ENCODE peak calls at places on chromosomes 13 and 19, in six cellular contexts. U is esophagus muscularis mucosa, O is HepG2, A is stomach, B is ovary, F is body of pancreas. V is an unnamed sample.

GRCh38 chr13:74710006-74710405 is 575.8 kb upstream of the KLF12 start:
- DNase-seq in U (no peak), O (no peak), A (no peak), B (no peak), F (no peak), V (no peak)

GRCh38 chr13:21075303-21076264 is 14.2 kb upstream of the LATS2 start:
- DNase-seq in U (no peak), O (no peak), A (peak), B (peak), F (peak), V (peak)

GRCh38 chr19:19142347-19142746 is 4.1 kb upstream of the TMEM161A start:
- DNase-seq in U (no peak), O (no peak), A (no peak), B (no peak), F (no peak), V (no peak)

GRCh38 chr13:51913421-51914136 is 51.8 kb downstream of the CCDC70 start:
- DNase-seq in U (no peak), O (no peak), A (no peak), B (no peak), F (no peak), V (no peak)

GRCh38 chr13:25691654-25692053 is 319.9 kb downstream of the ATP8A2 start:
- DNase-seq in U (no peak), O (no peak), A (no peak), B (no peak), F (no peak), V (no peak)

GRCh38 chr13:46961719-46962118 is 64.9 kb upstream of the HTR2A start:
- DNase-seq in U (no peak), O (no peak), A (no peak), B (no peak), F (no peak), V (no peak)

GRCh38 chr13:112854321-112854720 is 114.7 kb upstream of the MCF2L start:
- DNase-seq in U (no peak), O (no peak), A (no peak), B (no peak), F (no peak), V (no peak)

GRCh38 chr19:47239610-47240296 is 8.8 kb upstream of the BBC3 start:
- DNase-seq in U (no peak), O (no peak), A (peak), B (no peak), F (peak), V (peak)

GRCh38 chr19:57263244-57263643 is 17.0 kb upstream of the ZNF460 start:
- DNase-seq in U (no peak), O (no peak), A (no peak), B (no peak), F (no peak), V (no peak)

GRCh38 chr19:38889803-38890202 is 9.6 kb downstream of the SIRT2 start:
- DNase-seq in U (no peak), O (no peak), A (no peak), B (no peak), F (no peak), V (no peak)

GRCh38 chr13:20035130-20035529 is 76.6 kb downstream of the ZMYM2 start:
- DNase-seq in U (no peak), O (no peak), A (no peak), B (no peak), F (no peak), V (no peak)

GRCh38 chr19:11705474-11705873 is 33.3 kb downstream of the ZNF823 start:
- DNase-seq in U (no peak), O (no peak), A (no peak), B (no peak), F (no peak), V (no peak)

DNA sequence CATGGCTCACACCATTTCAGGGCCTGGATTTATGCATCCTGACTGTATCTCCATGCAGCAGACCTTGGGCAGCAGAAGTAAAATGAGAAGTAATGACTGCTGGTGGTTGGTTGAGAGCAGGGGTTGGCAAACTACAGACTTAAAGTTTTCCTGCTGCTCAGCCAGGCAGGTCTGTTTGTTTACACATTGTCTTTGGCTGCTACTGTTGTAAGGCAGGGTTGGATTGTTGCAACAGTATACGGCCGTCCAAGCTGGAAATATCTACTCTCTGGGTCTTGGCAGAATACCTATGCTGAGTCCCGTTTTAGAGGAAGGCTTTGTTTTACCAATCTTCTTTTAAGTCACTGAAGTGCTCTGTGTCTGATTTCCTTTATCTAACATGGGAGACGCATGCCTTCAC is 13.5 kb downstream of the SNRNP70 start:
- DNase-seq in U (no peak), O (no peak), A (peak), B (no peak), F (no peak), V (peak)
- TF ChIP-seq POLR2A in U (no peak), O (no peak), A (no peak), B (no peak), F (no peak), V (no peak)

GRCh38 chr19:28929026-28929425 is 283.9 kb downstream of the UQCRFS1 start:
- DNase-seq in U (no peak), O (no peak), A (no peak), B (no peak), F (no peak), V (no peak)
- TF ChIP-seq POLR2A in U (no peak), O (no peak), A (no peak), B (no peak), F (no peak), V (no peak)

GRCh38 chr13:106537521-106537920 is 2.1 kb upstream of the EFNB2 start:
- DNase-seq in U (no peak), O (no peak), A (no peak), B (no peak), F (no peak), V (no peak)

GRCh38 chr13:106536244-106537034 is 977 bp upstream of the EFNB2 start:
- DNase-seq in U (peak), O (peak), A (peak), B (peak), F (peak), V (peak)

GRCh38 chr13:106533940-106534843 is 1.3 kb downstream of the EFNB2 start:
- DNase-seq in U (no peak), O (no peak), A (peak), B (peak), F (peak), V (peak)

GRCh38 chr13:106534844-106535551 is 464 bp downstream of the EFNB2 start:
- DNase-seq in U (no peak), O (no peak), A (peak), B (peak), F (peak), V (peak)

GRCh38 chr13:106535552-106536243 is at the start of gene EFNB2:
- DNase-seq in U (no peak), O (peak), A (peak), B (peak), F (peak), V (peak)
- TF ChIP-seq POLR2A in U (peak), O (no peak), A (no peak), B (peak), F (peak), V (peak)

DNA sequence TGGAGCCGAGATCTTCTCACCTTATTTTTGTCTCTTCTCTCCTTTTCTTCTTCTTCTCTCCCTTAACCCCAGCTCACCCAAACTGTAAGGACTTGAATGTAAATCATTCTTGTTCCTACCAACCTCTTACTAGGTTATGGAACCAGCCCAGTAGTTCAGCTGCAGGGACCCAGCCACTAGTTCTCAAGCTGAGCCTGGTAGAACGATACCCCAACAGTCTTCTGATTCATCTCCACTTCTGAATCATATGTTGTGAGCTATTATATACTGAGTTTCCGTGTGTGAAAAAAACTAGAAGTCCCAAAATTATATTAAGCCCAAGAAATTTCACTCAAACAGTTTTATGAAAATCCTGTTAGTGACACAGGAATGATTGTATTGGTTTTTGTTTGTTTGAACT is 67.7 kb downstream of the DCT start:
- DNase-seq in U (no peak), O (no peak), A (no peak), B (no peak), F (no peak), V (no peak)
- TF ChIP-seq POLR2A in U (no peak), O (no peak), A (no peak), B (no peak), F (no peak), V (no peak)

DNA sequence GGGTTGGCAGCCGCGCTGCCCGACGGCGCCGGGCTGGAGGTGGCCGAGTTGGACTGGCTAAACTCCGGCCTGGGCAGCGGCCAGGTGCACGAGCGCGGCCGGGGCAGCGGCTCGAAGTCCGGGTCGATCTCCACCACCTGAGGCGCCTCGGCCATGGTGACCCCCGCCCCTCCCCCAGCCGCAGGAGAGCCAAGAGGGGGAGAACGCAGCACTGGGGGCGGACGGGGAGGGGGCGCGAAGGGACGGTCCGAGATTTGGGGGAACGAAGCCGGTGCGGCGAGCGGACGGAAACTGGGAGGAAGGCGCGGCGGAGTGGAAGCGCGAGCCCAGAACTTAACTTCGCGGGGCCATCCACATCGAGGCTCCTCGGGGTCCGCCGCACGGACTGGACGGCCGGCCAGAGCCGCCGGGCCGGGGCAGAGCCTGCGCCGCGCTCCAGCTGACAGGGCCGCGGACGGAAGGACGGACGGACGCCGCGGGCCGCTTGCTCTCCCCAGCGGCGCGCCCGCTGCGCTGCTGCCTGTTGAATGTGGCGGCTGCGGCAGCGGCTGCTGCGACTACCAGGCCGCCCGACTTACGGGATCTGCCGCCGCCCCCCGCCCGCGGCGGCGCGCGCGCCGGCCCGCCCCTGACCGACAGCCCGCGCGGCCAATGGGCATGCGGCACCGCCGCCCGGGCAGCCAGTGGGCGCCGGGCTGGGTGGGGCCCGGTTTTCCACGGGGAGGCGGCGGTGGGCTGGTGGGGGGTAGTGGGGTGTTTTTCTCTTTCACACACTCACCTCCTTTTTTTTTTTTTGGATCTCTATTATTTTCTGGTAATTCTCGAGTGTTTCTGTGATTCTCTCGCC is at the start of gene FOXO1:
- DNase-seq in U (peak), O (peak), A (peak), B (peak), F (peak), V (peak)
- TF ChIP-seq POLR2A in U (peak), O (peak), A (no peak), B (peak), F (peak), V (peak)

GRCh38 chr19:14070268-14071050 is 2.1 kb upstream of the MISP3 start:
- DNase-seq in U (no peak), O (no peak), A (no peak), B (no peak), F (no peak), V (no peak)

GRCh38 chr19:14073925-14074838 is 1.6 kb downstream of the MISP3 start:
- DNase-seq in U (no peak), O (no peak), A (peak), B (no peak), F (peak), V (no peak)

GRCh38 chr19:14072535-14073231 is at the start of gene MISP3:
- DNase-seq in U (no peak), O (no peak), A (peak), B (no peak), F (peak), V (peak)

GRCh38 chr19:14078406-14078805 is 5.8 kb downstream of the MISP3 start:
- DNase-seq in U (no peak), O (no peak), A (no peak), B (no peak), F (no peak), V (no peak)

GRCh38 chr19:14073232-14073924 is 792 bp downstream of the MISP3 start:
- DNase-seq in U (no peak), O (no peak), A (peak), B (peak), F (peak), V (peak)
- TF ChIP-seq POLR2A in U (no peak), O (no peak), A (no peak), B (no peak), F (peak), V (peak)

DNA sequence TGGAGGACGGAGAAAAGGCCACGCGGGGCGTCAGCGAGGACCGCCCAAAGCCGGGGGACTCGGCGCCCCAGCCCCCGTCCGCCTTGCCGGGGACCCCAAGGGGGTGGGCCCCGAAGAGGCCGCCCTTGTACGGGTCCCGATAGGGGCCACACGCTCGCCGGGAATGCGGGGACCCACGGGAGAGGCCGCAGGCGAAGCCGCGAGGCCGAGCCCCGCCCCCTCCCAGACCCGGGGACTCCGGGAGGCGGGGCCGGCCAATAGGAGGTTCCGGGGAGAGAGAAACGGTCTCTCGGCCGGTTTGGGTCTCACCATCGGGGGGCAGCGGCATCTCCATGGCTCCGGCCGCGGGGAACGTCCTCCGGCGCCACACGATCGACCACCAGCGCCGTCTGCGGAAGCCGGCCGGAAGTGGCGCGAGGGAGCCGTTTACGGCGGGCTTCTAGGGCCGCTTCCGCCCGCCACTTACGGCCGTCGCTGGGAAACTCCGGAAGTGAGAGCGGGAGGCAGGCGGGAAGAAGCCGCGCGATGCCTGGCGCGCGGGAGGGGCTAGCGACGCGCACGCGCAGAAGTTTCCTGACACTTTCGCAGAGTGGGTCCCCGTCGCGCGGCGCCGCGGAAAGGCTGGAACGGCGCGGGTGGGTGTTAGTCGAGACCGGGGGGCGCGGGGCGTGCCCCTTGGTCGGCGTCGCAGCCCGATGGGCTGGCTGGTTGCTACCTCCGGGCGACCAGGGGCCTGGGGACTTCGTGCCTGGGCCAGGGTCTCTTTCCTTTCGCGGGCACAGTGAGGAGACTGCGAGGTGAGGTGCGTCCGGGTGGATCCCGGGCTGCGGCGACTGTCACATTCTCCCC is at the start of gene CHERP:
- DNase-seq in U (peak), O (peak), A (peak), B (peak), F (peak), V (peak)
- TF ChIP-seq POLR2A in U (peak), O (peak), A (no peak), B (peak), F (peak), V (no peak)

GRCh38 chr19:42252365-42253244 is 2.3 kb downstream of the ERF start:
- DNase-seq in U (no peak), O (no peak), A (no peak), B (peak), F (peak), V (peak)

GRCh38 chr19:42253245-42254082 is 1.5 kb downstream of the ERF start:
- DNase-seq in U (no peak), O (peak), A (peak), B (peak), F (peak), V (peak)

GRCh38 chr19:42254083-42254849 is 662 bp downstream of the ERF start:
- DNase-seq in U (peak), O (peak), A (peak), B (peak), F (peak), V (peak)

GRCh38 chr19:42254850-42255765 is at the start of gene ERF:
- DNase-seq in U (peak), O (peak), A (peak), B (peak), F (peak), V (peak)

DNA sequence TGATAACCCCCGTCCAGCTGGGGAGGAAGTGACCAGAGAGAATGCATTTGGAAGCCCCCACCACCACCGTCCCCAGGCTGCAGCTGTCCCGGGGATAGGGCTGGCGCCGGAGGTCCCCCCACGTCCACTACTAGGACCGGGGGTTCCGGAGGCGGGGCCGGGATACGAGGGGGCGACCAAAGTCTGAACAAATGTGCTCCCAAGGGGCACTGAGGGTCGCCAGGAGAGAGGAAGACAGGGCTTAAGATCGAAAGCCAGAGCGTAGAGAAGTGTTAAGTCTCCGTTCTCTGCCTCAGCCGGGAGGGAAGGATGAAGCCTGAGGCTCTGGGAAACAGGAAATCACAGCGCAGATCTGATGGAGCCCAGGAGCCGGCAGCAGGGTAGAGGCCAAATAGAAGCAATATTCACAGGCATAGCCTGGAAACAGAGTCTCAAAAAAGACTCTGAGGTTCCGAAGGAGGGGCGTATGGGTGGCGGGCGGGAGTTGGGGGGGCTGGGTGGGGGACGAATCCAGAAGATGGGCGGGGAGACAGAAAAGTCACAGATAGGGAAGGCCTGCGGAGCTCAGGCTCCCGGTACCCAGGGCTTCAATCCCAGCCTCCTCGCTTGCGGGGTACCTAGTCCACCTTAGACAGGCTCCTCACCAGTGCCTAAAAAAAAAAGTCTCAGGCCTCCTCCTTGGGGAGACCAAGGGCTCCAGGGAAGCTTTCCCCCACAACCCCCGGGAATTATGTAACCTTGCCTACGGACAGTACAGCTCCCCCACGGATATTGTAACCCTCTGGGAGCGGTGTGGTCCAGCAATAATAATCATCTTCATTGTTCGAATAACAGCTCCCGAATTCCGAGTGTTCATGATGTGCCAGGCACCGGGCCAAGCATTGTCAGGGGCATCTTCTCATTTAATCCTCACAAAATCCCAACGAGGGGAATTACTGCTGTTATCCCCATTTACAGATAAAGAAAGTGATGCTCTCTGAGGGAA is 1.1 kb upstream of the ERF start:
- DNase-seq in U (no peak), O (no peak), A (no peak), B (peak), F (peak), V (peak)
- TF ChIP-seq POLR2A in U (no peak), O (no peak), A (no peak), B (peak), F (no peak), V (peak)

GRCh38 chr19:54561840-54562239 is 11.8 kb upstream of the LILRA2 start:
- DNase-seq in U (peak), O (no peak), A (no peak), B (no peak), F (no peak), V (no peak)
- TF ChIP-seq POLR2A in U (no peak), O (no peak), A (no peak), B (no peak), F (no peak), V (no peak)